ENCODE peak calls at places on chromosomes 2 and 18, in eight cellular contexts. B, E, S, Q, P, Z, I and U are unnamed samples.

GRCh38 chr18:1467461-1467964 is 562.8 kb downstream of the ADCYAP1 start:
- DNase-seq in B (no peak), P (no peak), Z (no peak), S (no peak), E (no peak), Q (no peak), I (no peak), U (no peak)

GRCh38 chr18:37409870-37410269 is 155.7 kb downstream of the CELF4 start:
- DNase-seq in P (no peak), Z (no peak), I (peak), E (peak), S (peak), Q (no peak), B (no peak), U (no peak)

GRCh38 chr2:182117203-182117602 is 131.6 kb downstream of the PPP1R1C start:
- DNase-seq in B (peak), P (no peak), I (no peak), E (no peak), S (no peak), Z (no peak), Q (no peak), U (no peak)

GRCh38 chr2:33670392-33670937 is 71.4 kb upstream of the FAM98A start:
- DNase-seq in Q (no peak), I (no peak), S (no peak), Z (no peak), P (no peak), B (peak), E (no peak), U (no peak)

GRCh38 chr2:241540766-241541561 is 17.6 kb upstream of the BOK start:
- DNase-seq in P (peak), Z (peak), B (peak), E (peak), I (peak), Q (peak), S (no peak), U (peak)

GRCh38 chr2:14256890-14257289 is 375.6 kb upstream of the LRATD1 start:
- DNase-seq in I (no peak), P (no peak), Q (no peak), B (peak), E (no peak), Z (no peak), S (peak), U (no peak)

GRCh38 chr2:154882725-154883124 is 184.2 kb downstream of the KCNJ3 start:
- DNase-seq in Q (no peak), I (no peak), B (no peak), E (no peak), P (no peak), Z (no peak), S (no peak), U (no peak)

GRCh38 chr2:86358982-86359381 is 21.6 kb upstream of the REEP1 start:
- DNase-seq in P (no peak), I (no peak), Q (no peak), B (no peak), E (no peak), S (no peak), Z (no peak), U (no peak)

GRCh38 chr18:63427566-63427965 is 5.3 kb upstream of the VPS4B start:
- DNase-seq in P (no peak), Z (no peak), S (no peak), Q (no peak), E (no peak), I (no peak), B (no peak), U (no peak)

GRCh38 chr2:207487650-207488315 is 42.0 kb upstream of the CREB1 start:
- DNase-seq in Q (no peak), P (no peak), Z (no peak), S (peak), I (no peak), B (peak), E (peak), U (no peak)

GRCh38 chr2:33425156-33425555 is 51.3 kb upstream of the RASGRP3 start:
- DNase-seq in I (no peak), Z (no peak), S (no peak), E (no peak), P (no peak), Q (no peak), B (no peak), U (no peak)

GRCh38 chr2:120528693-120529076 is 182.7 kb downstream of the INHBB start:
- DNase-seq in Q (no peak), E (no peak), B (no peak), P (no peak), S (no peak), Z (no peak), I (no peak), U (no peak)

GRCh38 chr2:50084086-50084843 is 930.0 kb upstream of the FSHR start:
- DNase-seq in B (no peak), S (no peak), P (no peak), Q (no peak), I (peak), E (no peak), Z (no peak), U (no peak)

GRCh38 chr2:80105020-80105419 is 199.5 kb downstream of the LRRTM1 start:
- DNase-seq in Z (no peak), Q (no peak), E (no peak), I (no peak), P (no peak), B (no peak), S (no peak), U (no peak)

GRCh38 chr18:11146947-11147345 is 2.4 kb downstream of the PIEZO2 start:
- DNase-seq in B (no peak), S (no peak), P (no peak), Q (no peak), E (no peak), I (no peak), Z (no peak), U (no peak)

GRCh38 chr18:37483221-37483971 is 82.2 kb downstream of the CELF4 start:
- DNase-seq in B (peak), Q (no peak), P (no peak), Z (no peak), I (no peak), E (peak), S (no peak), U (peak)

GRCh38 chr2:101130081-101130480 is 21.1 kb downstream of the TBC1D8 start:
- DNase-seq in E (no peak), Z (no peak), B (no peak), I (no peak), P (no peak), S (no peak), Q (no peak), U (no peak)

GRCh38 chr2:190382851-190383250 is 25.3 kb upstream of the MFSD6 start:
- DNase-seq in P (no peak), S (no peak), B (peak), Q (no peak), I (no peak), Z (peak), E (peak), U (peak)

GRCh38 chr2:171225302-171225980 is 64.7 kb upstream of the TLK1 start:
- DNase-seq in P (no peak), Z (no peak), I (no peak), B (peak), S (peak), Q (no peak), E (peak), U (no peak)

GRCh38 chr2:174174741-174175140 is 73.6 kb downstream of the OLA1 start:
- DNase-seq in E (no peak), B (no peak), I (no peak), P (no peak), Q (no peak), S (no peak), Z (no peak), U (no peak)

GRCh38 chr2:187372213-187372612 is 75.8 kb downstream of the CALCRL start:
- DNase-seq in B (peak), Q (no peak), I (no peak), Z (no peak), P (no peak), S (no peak), E (peak), U (no peak)

GRCh38 chr2:235506997-235507615 is 13.3 kb downstream of the AGAP1 start:
- DNase-seq in E (no peak), P (no peak), B (no peak), Q (no peak), I (no peak), S (no peak), Z (no peak), U (no peak)

GRCh38 chr2:36798724-36799123 is 102.2 kb downstream of the VIT start:
- DNase-seq in B (no peak), Z (no peak), E (no peak), Q (no peak), I (no peak), P (no peak), S (no peak), U (no peak)

GRCh38 chr2:231708773-231709635 is 679 bp downstream of the PTMA start:
- DNase-seq in Z (no peak), E (peak), I (peak), S (no peak), P (peak), Q (no peak), B (peak), U (peak)

GRCh38 chr2:69685321-69686048 is 41.9 kb upstream of the AAK1 start:
- DNase-seq in Z (no peak), S (no peak), P (peak), I (no peak), B (peak), Q (no peak), E (peak), U (no peak)

GRCh38 chr2:159542101-159542500 is 74.2 kb downstream of the BAZ2B start:
- DNase-seq in P (no peak), Q (no peak), Z (no peak), S (no peak), E (no peak), I (no peak), B (no peak), U (no peak)

GRCh38 chr2:67566292-67566691 is 169.2 kb downstream of the ETAA1 start:
- DNase-seq in S (no peak), E (no peak), Q (no peak), I (no peak), P (no peak), Z (no peak), B (peak), U (no peak)

GRCh38 chr2:38155-38554 is 8.2 kb downstream of the FAM110C start:
- DNase-seq in P (no peak), I (no peak), Q (no peak), E (no peak), S (no peak), B (no peak), Z (no peak), U (no peak)

GRCh38 chr2:219911541-219911940 is 284.1 kb downstream of the SLC4A3 start:
- DNase-seq in I (no peak), Z (no peak), E (peak), S (no peak), P (no peak), Q (no peak), B (no peak), U (no peak)

GRCh38 chr2:26245231-26245732 is 543 bp downstream of the HADHB start:
- DNase-seq in B (peak), Z (peak), P (peak), S (no peak), Q (peak), E (no peak), I (peak), U (no peak)

GRCh38 chr2:192578780-192579179 is 384.0 kb upstream of the TMEFF2 start:
- DNase-seq in E (no peak), S (no peak), Z (no peak), B (no peak), P (no peak), I (no peak), Q (no peak), U (no peak)

GRCh38 chr2:138180691-138181386 is 216.6 kb downstream of the HNMT start:
- DNase-seq in Q (no peak), B (no peak), E (peak), S (no peak), Z (no peak), I (no peak), P (no peak), U (no peak)

GRCh38 chr2:189037518-189037917 is 63.3 kb downstream of the COL3A1 start:
- DNase-seq in P (no peak), Z (no peak), S (no peak), B (peak), E (peak), I (no peak), Q (no peak), U (no peak)